ENCODE peak calls at places on chromosomes 2 and 18, in seven cellular contexts. One of them, this sample, is unnamed.

GRCh38 chr2:63903003-63903402 is 61.3 kb downstream of the UGP2 start:
- DNase-seq in pancreas: no peak
- DNase-seq in transverse colon: no peak
- DNase-seq in WERI-Rb-1: no peak
- DNase-seq in OCI-LY7: peak
- DNase-seq in psoas muscle: no peak
- DNase-seq in HFFc6: peak
- DNase-seq in this sample: peak

GRCh38 chr2:68692511-68692910 is 42.1 kb upstream of the ARHGAP25 start:
- DNase-seq in pancreas: no peak
- DNase-seq in transverse colon: no peak
- DNase-seq in WERI-Rb-1: no peak
- DNase-seq in OCI-LY7: no peak
- DNase-seq in psoas muscle: no peak
- DNase-seq in HFFc6: no peak
- DNase-seq in this sample: no peak

GRCh38 chr2:73984922-73985317 is 210 bp downstream of the TET3 start:
- DNase-seq in pancreas: peak
- DNase-seq in transverse colon: peak
- DNase-seq in WERI-Rb-1: peak
- DNase-seq in OCI-LY7: no peak
- DNase-seq in psoas muscle: peak
- DNase-seq in HFFc6: no peak
- DNase-seq in this sample: peak

GRCh38 chr2:71831208-71831577 is 316.5 kb downstream of the CYP26B1 start:
- DNase-seq in pancreas: no peak
- DNase-seq in transverse colon: no peak
- DNase-seq in WERI-Rb-1: no peak
- DNase-seq in OCI-LY7: no peak
- DNase-seq in psoas muscle: peak
- DNase-seq in HFFc6: peak
- DNase-seq in this sample: no peak

GRCh38 chr18:49527631-49528327 is 34.1 kb upstream of the LIPG start:
- DNase-seq in pancreas: no peak
- DNase-seq in transverse colon: no peak
- DNase-seq in WERI-Rb-1: no peak
- DNase-seq in OCI-LY7: no peak
- DNase-seq in psoas muscle: no peak
- DNase-seq in HFFc6: no peak
- DNase-seq in this sample: no peak

GRCh38 chr2:202165945-202166344 is 72.5 kb downstream of the SUMO1 start:
- DNase-seq in pancreas: no peak
- DNase-seq in transverse colon: no peak
- DNase-seq in WERI-Rb-1: no peak
- DNase-seq in OCI-LY7: no peak
- DNase-seq in psoas muscle: no peak
- DNase-seq in HFFc6: no peak
- DNase-seq in this sample: no peak

GRCh38 chr2:16315458-16315835 is 350.2 kb downstream of the CYRIA start:
- DNase-seq in pancreas: no peak
- DNase-seq in transverse colon: no peak
- DNase-seq in WERI-Rb-1: no peak
- DNase-seq in OCI-LY7: no peak
- DNase-seq in psoas muscle: no peak
- DNase-seq in HFFc6: no peak
- DNase-seq in this sample: no peak

GRCh38 chr18:13036622-13037320 is 45.6 kb downstream of the CEP192 start:
- DNase-seq in pancreas: no peak
- DNase-seq in transverse colon: no peak
- DNase-seq in WERI-Rb-1: no peak
- DNase-seq in OCI-LY7: no peak
- DNase-seq in psoas muscle: no peak
- DNase-seq in HFFc6: peak
- DNase-seq in this sample: no peak

GRCh38 chr18:76823574-76823973 is 1.2 kb downstream of the ZNF236 start:
- DNase-seq in pancreas: no peak
- DNase-seq in transverse colon: peak
- DNase-seq in WERI-Rb-1: no peak
- DNase-seq in OCI-LY7: peak
- DNase-seq in psoas muscle: peak
- DNase-seq in HFFc6: no peak
- DNase-seq in this sample: peak

GRCh38 chr2:124559236-124559635 is 534.1 kb downstream of the CNTNAP5 start:
- DNase-seq in pancreas: no peak
- DNase-seq in transverse colon: no peak
- DNase-seq in WERI-Rb-1: no peak
- DNase-seq in OCI-LY7: no peak
- DNase-seq in psoas muscle: no peak
- DNase-seq in HFFc6: no peak
- DNase-seq in this sample: no peak

GRCh38 chr2:30684996-30685395 is 122.2 kb downstream of the CAPN13 start:
- DNase-seq in pancreas: no peak
- DNase-seq in transverse colon: no peak
- DNase-seq in WERI-Rb-1: no peak
- DNase-seq in OCI-LY7: no peak
- DNase-seq in psoas muscle: no peak
- DNase-seq in HFFc6: no peak
- DNase-seq in this sample: no peak

GRCh38 chr18:52288403-52289004 is 51.5 kb upstream of the DCC start:
- DNase-seq in pancreas: peak
- DNase-seq in transverse colon: peak
- DNase-seq in WERI-Rb-1: peak
- DNase-seq in OCI-LY7: peak
- DNase-seq in psoas muscle: no peak
- DNase-seq in HFFc6: no peak
- DNase-seq in this sample: peak

GRCh38 chr2:227871375-227871788 is at the start of gene DAW1:
- DNase-seq in pancreas: peak
- DNase-seq in transverse colon: peak
- DNase-seq in WERI-Rb-1: peak
- DNase-seq in OCI-LY7: no peak
- DNase-seq in psoas muscle: peak
- DNase-seq in HFFc6: no peak
- DNase-seq in this sample: peak

GRCh38 chr2:142042536-142043199 is 88.1 kb downstream of the LRP1B start:
- DNase-seq in pancreas: no peak
- DNase-seq in transverse colon: no peak
- DNase-seq in WERI-Rb-1: no peak
- DNase-seq in OCI-LY7: no peak
- DNase-seq in psoas muscle: no peak
- DNase-seq in HFFc6: no peak
- DNase-seq in this sample: no peak

GRCh38 chr2:212539145-212539880 is 711 bp upstream of the ERBB4 start:
- DNase-seq in pancreas: peak
- DNase-seq in transverse colon: no peak
- DNase-seq in WERI-Rb-1: peak
- DNase-seq in OCI-LY7: no peak
- DNase-seq in psoas muscle: peak
- DNase-seq in HFFc6: no peak
- DNase-seq in this sample: peak

GRCh38 chr2:144509548-144510205 is 10.2 kb downstream of the ZEB2 start:
- DNase-seq in pancreas: no peak
- DNase-seq in transverse colon: no peak
- DNase-seq in WERI-Rb-1: no peak
- DNase-seq in OCI-LY7: no peak
- DNase-seq in psoas muscle: no peak
- DNase-seq in HFFc6: no peak
- DNase-seq in this sample: no peak

GRCh38 chr2:78263571-78263970 is 741.4 kb upstream of the LRRTM4 start:
- DNase-seq in pancreas: no peak
- DNase-seq in transverse colon: no peak
- DNase-seq in WERI-Rb-1: no peak
- DNase-seq in OCI-LY7: no peak
- DNase-seq in psoas muscle: no peak
- DNase-seq in HFFc6: no peak
- DNase-seq in this sample: no peak

GRCh38 chr2:218744615-218745014 is 34.0 kb downstream of the TTLL4 start:
- DNase-seq in pancreas: no peak
- DNase-seq in transverse colon: no peak
- DNase-seq in WERI-Rb-1: no peak
- DNase-seq in OCI-LY7: no peak
- DNase-seq in psoas muscle: no peak
- DNase-seq in HFFc6: no peak
- DNase-seq in this sample: peak

GRCh38 chr2:226215902-226216503 is 583.6 kb downstream of the IRS1 start:
- DNase-seq in pancreas: peak
- DNase-seq in transverse colon: peak
- DNase-seq in WERI-Rb-1: peak
- DNase-seq in OCI-LY7: peak
- DNase-seq in psoas muscle: peak
- DNase-seq in HFFc6: peak
- DNase-seq in this sample: peak

DNA sequence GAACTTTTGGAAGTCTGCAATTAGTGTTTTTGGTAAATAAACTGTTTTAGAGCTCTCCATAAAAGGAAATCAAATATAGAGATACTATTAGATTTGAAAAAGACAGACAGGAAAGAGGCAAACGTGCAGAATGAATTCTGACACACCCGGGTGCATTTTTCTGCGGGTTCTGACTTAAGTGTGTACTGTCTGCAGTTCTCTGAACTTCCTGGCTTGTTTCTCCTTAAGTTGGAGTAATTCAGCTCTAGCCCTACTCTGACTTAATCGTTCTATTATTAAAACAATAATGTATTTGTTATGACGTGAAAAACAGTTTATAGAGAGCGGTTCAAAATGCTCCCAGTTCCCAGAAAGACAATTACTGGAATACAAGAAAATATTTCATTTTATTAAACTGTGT is 305.9 kb downstream of the ARHGAP15 start:
- DNase-seq in pancreas: no peak
- DNase-seq in transverse colon: no peak
- DNase-seq in WERI-Rb-1: no peak
- DNase-seq in OCI-LY7: no peak
- DNase-seq in psoas muscle: no peak
- DNase-seq in HFFc6: no peak
- DNase-seq in this sample: no peak
- TF ChIP-seq CTCF in pancreas: no peak
- TF ChIP-seq CTCF in transverse colon: no peak
- TF ChIP-seq CTCF in WERI-Rb-1: no peak
- TF ChIP-seq CTCF in OCI-LY7: no peak
- TF ChIP-seq CTCF in psoas muscle: no peak
- TF ChIP-seq CTCF in HFFc6: no peak
- TF ChIP-seq CTCF in this sample: no peak

GRCh38 chr2:43880471-43880870 is 41.7 kb downstream of the ABCG8 start:
- DNase-seq in pancreas: no peak
- DNase-seq in transverse colon: no peak
- DNase-seq in WERI-Rb-1: no peak
- DNase-seq in OCI-LY7: no peak
- DNase-seq in psoas muscle: no peak
- DNase-seq in HFFc6: no peak
- DNase-seq in this sample: no peak

GRCh38 chr2:43880952-43881351 is 42.2 kb downstream of the ABCG8 start:
- DNase-seq in pancreas: no peak
- DNase-seq in transverse colon: no peak
- DNase-seq in WERI-Rb-1: no peak
- DNase-seq in OCI-LY7: no peak
- DNase-seq in psoas muscle: no peak
- DNase-seq in HFFc6: no peak
- DNase-seq in this sample: peak

GRCh38 chr2:43874776-43875451 is 36.1 kb downstream of the ABCG8 start:
- DNase-seq in pancreas: no peak
- DNase-seq in transverse colon: no peak
- DNase-seq in WERI-Rb-1: no peak
- DNase-seq in OCI-LY7: no peak
- DNase-seq in psoas muscle: no peak
- DNase-seq in HFFc6: no peak
- DNase-seq in this sample: no peak

GRCh38 chr2:43879261-43879660 is 40.5 kb downstream of the ABCG8 start:
- DNase-seq in pancreas: no peak
- DNase-seq in transverse colon: no peak
- DNase-seq in WERI-Rb-1: no peak
- DNase-seq in OCI-LY7: no peak
- DNase-seq in psoas muscle: no peak
- DNase-seq in HFFc6: no peak
- DNase-seq in this sample: no peak

DNA sequence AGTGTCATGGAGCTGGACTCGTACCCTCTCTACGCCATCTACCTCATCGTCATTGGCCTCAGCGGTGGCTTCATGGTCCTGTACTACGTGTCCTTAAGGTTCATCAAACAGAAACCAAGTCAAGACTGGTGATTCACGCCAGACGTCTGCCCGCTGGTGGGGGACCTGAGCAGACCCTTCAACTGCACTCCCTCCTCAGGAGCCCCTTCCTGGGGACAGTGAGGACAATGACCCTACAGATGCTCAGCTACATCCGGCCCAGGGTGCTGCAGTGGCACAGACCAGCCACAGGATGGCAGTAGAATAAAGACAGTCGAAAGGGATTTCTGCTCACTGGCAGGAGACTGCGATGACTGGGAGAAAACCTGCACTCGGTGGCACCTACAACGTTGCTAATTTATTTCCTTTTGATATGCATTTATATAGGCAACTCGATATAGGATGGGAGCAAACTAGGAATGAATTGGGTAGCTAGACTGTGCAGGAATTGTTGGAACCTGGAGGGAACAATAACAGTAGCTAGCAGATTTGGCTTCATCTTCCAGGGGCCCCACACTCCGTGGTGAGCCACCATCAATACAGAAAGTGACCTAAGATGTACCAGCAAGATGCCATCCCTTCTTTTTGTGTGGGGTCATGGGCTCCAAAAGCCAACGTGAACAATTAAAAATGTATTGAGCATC is 39.2 kb downstream of the ABCG8 start:
- DNase-seq in pancreas: peak
- DNase-seq in transverse colon: peak
- DNase-seq in WERI-Rb-1: peak
- DNase-seq in OCI-LY7: peak
- DNase-seq in psoas muscle: peak
- DNase-seq in HFFc6: peak
- DNase-seq in this sample: peak
- TF ChIP-seq CTCF in pancreas: peak
- TF ChIP-seq CTCF in transverse colon: peak
- TF ChIP-seq CTCF in WERI-Rb-1: peak
- TF ChIP-seq CTCF in OCI-LY7: peak
- TF ChIP-seq CTCF in psoas muscle: peak
- TF ChIP-seq CTCF in HFFc6: peak
- TF ChIP-seq CTCF in this sample: peak

GRCh38 chr2:191299009-191299408 is 53.8 kb downstream of the MYO1B start:
- DNase-seq in pancreas: no peak
- DNase-seq in transverse colon: no peak
- DNase-seq in WERI-Rb-1: no peak
- DNase-seq in OCI-LY7: no peak
- DNase-seq in psoas muscle: no peak
- DNase-seq in HFFc6: no peak
- DNase-seq in this sample: no peak
- TF ChIP-seq CTCF in pancreas: no peak
- TF ChIP-seq CTCF in transverse colon: no peak
- TF ChIP-seq CTCF in WERI-Rb-1: no peak
- TF ChIP-seq CTCF in OCI-LY7: no peak
- TF ChIP-seq CTCF in psoas muscle: no peak
- TF ChIP-seq CTCF in HFFc6: peak
- TF ChIP-seq CTCF in this sample: no peak

DNA sequence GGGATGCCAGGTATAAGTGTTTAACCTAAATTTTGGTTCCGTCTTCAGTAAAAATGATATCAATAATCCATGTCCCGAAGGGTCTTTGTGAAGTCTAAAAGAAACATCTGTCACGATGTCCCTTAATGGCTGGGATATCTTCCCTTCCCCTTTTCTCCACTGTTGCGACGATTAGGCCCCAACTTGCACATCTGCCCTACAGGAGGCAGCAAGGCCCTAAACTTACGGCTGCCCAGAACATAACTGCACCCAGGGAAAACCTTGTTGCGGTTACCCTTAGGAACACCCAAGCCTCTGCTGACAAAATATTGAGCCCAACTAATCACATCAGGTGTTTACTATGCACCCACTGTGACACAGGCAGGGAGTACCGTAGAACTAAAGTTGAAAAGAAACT is 1.2 kb upstream of the SMAD2 start:
- DNase-seq in pancreas: no peak
- DNase-seq in transverse colon: peak
- DNase-seq in WERI-Rb-1: peak
- DNase-seq in OCI-LY7: peak
- DNase-seq in psoas muscle: no peak
- DNase-seq in HFFc6: no peak
- DNase-seq in this sample: no peak
- TF ChIP-seq CTCF in pancreas: no peak
- TF ChIP-seq CTCF in transverse colon: no peak
- TF ChIP-seq CTCF in WERI-Rb-1: peak
- TF ChIP-seq CTCF in OCI-LY7: peak
- TF ChIP-seq CTCF in psoas muscle: no peak
- TF ChIP-seq CTCF in HFFc6: no peak
- TF ChIP-seq CTCF in this sample: peak

This sample was measured in GM10248.